ENCODE peak calls at places on chromosomes 16 and 17, in eight cellular contexts. W is fibroblast of pulmonary artery; E is glutamatergic neuron; M is Caco-2; B is effector memory CD8-positive, alpha-beta T cell; U is cardiac fibroblast; J is foreskin fibroblast; P is A549. H is an unnamed sample.

GRCh38 chr17:28853295-28853694 is 1.5 kb upstream of the ERAL1 start:
- DNase-seq in J (no peak), W (no peak), M (no peak), B (no peak), P (no peak), E (no peak), U (no peak), H (no peak)

GRCh38 chr16:22206847-22207714 is 1.0 kb downstream of the EEF2K start:
- DNase-seq in E (peak; percentile 61), P (peak; percentile 37), U (peak; percentile 89), J (peak; percentile 80), M (no peak), B (peak; percentile 40), W (peak; percentile 83), H (peak; percentile 26)

GRCh38 chr17:68103148-68103547 is 67.6 kb downstream of the KPNA2 start:
- DNase-seq in E (no peak), B (no peak), W (no peak), J (peak; percentile 3), P (no peak), M (no peak), U (no peak), H (no peak)

GRCh38 chr16:9040766-9041430 is 50.5 kb upstream of the HAPSTR1 start:
- DNase-seq in E (no peak), J (no peak), B (no peak), U (no peak), M (no peak), P (no peak), W (no peak), H (no peak)

GRCh38 chr16:85275533-85276249 is 163.4 kb upstream of the CIBAR2 start:
- DNase-seq in W (peak; percentile 58), E (peak; percentile 95), B (peak; percentile 59), P (peak; percentile 55), J (peak; percentile 77), U (peak; percentile 66), M (peak; percentile 69), H (peak; percentile 88)

GRCh38 chr17:41530062-41531048 is 2.2 kb upstream of the KRT19 start:
- DNase-seq in P (peak; percentile 85), J (peak; percentile 86), B (no peak), W (peak; percentile 85), U (peak; percentile 87), E (no peak), M (peak; percentile 97), H (no peak)

GRCh38 chr16:87954361-87954760 is 3.1 kb downstream of the BANP start:
- DNase-seq in M (no peak), W (no peak), J (no peak), E (no peak), B (no peak), U (no peak), P (no peak), H (no peak)

GRCh38 chr17:63497708-63498483 is 21.0 kb downstream of the ACE start:
- DNase-seq in M (no peak), U (no peak), J (peak; percentile 19), B (no peak), P (peak; percentile 45), E (peak; percentile 47), W (no peak), H (peak; percentile 51)

GRCh38 chr16:15609286-15609649 is 33.7 kb downstream of the MARF1 start:
- DNase-seq in B (no peak), W (peak; percentile 13), J (no peak), U (peak; percentile 16), P (no peak), M (no peak), E (no peak), H (no peak)

GRCh38 chr16:73546351-73546845 is 498.5 kb upstream of the ZFHX3 start:
- DNase-seq in B (no peak), E (no peak), W (no peak), U (no peak), P (no peak), M (no peak), J (no peak), H (no peak)

GRCh38 chr16:14354561-14355351 is 275.3 kb downstream of the PARN start:
- DNase-seq in W (peak; percentile 6), B (peak; percentile 9), U (no peak), E (no peak), J (peak; percentile 36), M (no peak), P (peak; percentile 49), H (no peak)

GRCh38 chr16:11016993-11017392 is 72.6 kb downstream of the CLEC16A start:
- DNase-seq in U (peak; percentile 66), M (no peak), J (peak; percentile 85), E (no peak), W (peak; percentile 70), B (no peak), P (peak; percentile 56), H (no peak)

GRCh38 chr16:53816211-53816610 is 112.3 kb downstream of the FTO start:
- DNase-seq in P (no peak), U (no peak), W (peak; percentile 26), B (no peak), J (peak; percentile 59), E (no peak), M (no peak), H (no peak)

GRCh38 chr17:16937431-16937830 is 34.5 kb downstream of the TNFRSF13B start:
- DNase-seq in P (no peak), E (no peak), B (no peak), M (no peak), W (no peak), J (no peak), U (no peak), H (no peak)

GRCh38 chr16:57538235-57538711 is 1.9 kb upstream of the CCDC102A start:
- DNase-seq in J (no peak), E (no peak), U (no peak), M (no peak), W (no peak), P (no peak), B (no peak), H (no peak)

GRCh38 chr16:71726491-71727319 is 2.2 kb upstream of the PHLPP2 start:
- DNase-seq in M (no peak), U (peak; percentile 10), P (no peak), W (no peak), E (no peak), J (peak; percentile 6), B (no peak), H (no peak)